ENCODE peak calls at places on chromosomes 12 and 14, in six cellular contexts. Q is endothelial cell, C is HCT116, L is fibroblast of the aortic adventitia, I is heart left ventricle, S is AG10803. O is an unnamed sample.
A peak's percentile ranks its signal among the peaks of the same experiment; 100 is the strongest.

GRCh38 chr14:64937821-64938193 is 4.7 kb downstream of the GPX2 start:
- DNase-seq in Q (no peak), C (no peak), L (peak; percentile 22), I (no peak), S (peak; percentile 8), O (peak; percentile 15)

GRCh38 chr12:8860165-8860961 is 37.9 kb downstream of the A2ML1 start:
- DNase-seq in Q (peak; percentile 46), C (peak; percentile 27), L (peak; percentile 72), I (no peak), S (peak; percentile 57), O (peak; percentile 66)

GRCh38 chr12:94100254-94100653 is 48.1 kb upstream of the PLXNC1 start:
- DNase-seq in Q (peak; percentile 9), C (no peak), L (peak; percentile 21), I (no peak), S (peak; percentile 9), O (peak; percentile 67)

GRCh38 chr14:89089330-89089729 is 264.9 kb downstream of the TTC8 start:
- DNase-seq in Q (no peak), C (no peak), L (no peak), I (no peak), S (no peak), O (no peak)

GRCh38 chr14:74349757-74350156 is 1.5 kb downstream of the VRTN start:
- DNase-seq in Q (no peak), C (no peak), L (no peak), I (no peak), S (no peak), O (no peak)

GRCh38 chr14:70168401-70168800 is 20.4 kb downstream of the SLC8A3 start:
- DNase-seq in Q (no peak), C (no peak), L (no peak), I (no peak), S (no peak), O (no peak)

GRCh38 chr14:49954171-49954631 is 61.3 kb downstream of the ARF6 start:
- DNase-seq in Q (no peak), C (no peak), L (peak; percentile 37), I (no peak), S (peak; percentile 91), O (peak; percentile 18)

GRCh38 chr14:68979722-68980552 is 835 bp upstream of the ACTN1 start:
- DNase-seq in Q (peak; percentile 38), C (no peak), L (peak; percentile 22), I (peak; percentile 75), S (peak; percentile 70), O (peak; percentile 48)

GRCh38 chr14:104202259-104203070 is 64.1 kb downstream of the KIF26A start:
- DNase-seq in Q (no peak), C (no peak), L (no peak), I (no peak), S (no peak), O (no peak)

GRCh38 chr12:10366875-10367274 is 23.0 kb downstream of the KLRK1 start:
- DNase-seq in Q (no peak), C (no peak), L (peak; percentile 53), I (no peak), S (peak; percentile 63), O (peak; percentile 59)

GRCh38 chr12:98714426-98714825 is 69.3 kb downstream of the APAF1 start:
- DNase-seq in Q (no peak), C (no peak), L (no peak), I (no peak), S (no peak), O (no peak)

GRCh38 chr12:104604070-104604994 is 147.6 kb downstream of the CHST11 start:
- DNase-seq in Q (peak; percentile 52), C (peak; percentile 89), L (peak; percentile 97), I (peak; percentile 75), S (peak; percentile 95), O (peak; percentile 99)

GRCh38 chr14:26427059-26427458 is 170.8 kb downstream of the NOVA1 start:
- DNase-seq in Q (no peak), C (no peak), L (peak; percentile 92), I (no peak), S (peak; percentile 5), O (peak; percentile 77)

GRCh38 chr12:6960291-6961277 is 9.4 kb downstream of the PTPN6 start:
- DNase-seq in Q (no peak), C (no peak), L (peak; percentile 31), I (no peak), S (peak; percentile 32), O (peak; percentile 44)

GRCh38 chr12:89892426-89892825 is 183.8 kb upstream of the ATP2B1 start:
- DNase-seq in Q (no peak), C (no peak), L (no peak), I (no peak), S (peak; percentile 52), O (peak; percentile 34)

GRCh38 chr12:89424846-89425245 is 72.5 kb upstream of the DUSP6 start:
- DNase-seq in Q (no peak), C (no peak), L (no peak), I (no peak), S (no peak), O (no peak)

GRCh38 chr12:52600475-52600874 is 788 bp downstream of the KRT72 start:
- DNase-seq in Q (no peak), C (no peak), L (no peak), I (no peak), S (no peak), O (no peak)

GRCh38 chr12:110869803-110870202 is 23.0 kb downstream of the CCDC63 start:
- DNase-seq in Q (no peak), C (no peak), L (no peak), I (no peak), S (no peak), O (no peak)
- TF ChIP-seq CTCF in Q (no peak), C (no peak), L (no peak), I (no peak), S (no peak), O (no peak)

GRCh38 chr12:13443498-13443897 is 247.0 kb downstream of the EMP1 start:
- DNase-seq in Q (no peak), C (no peak), L (no peak), I (no peak), S (no peak), O (no peak)

GRCh38 chr12:13440844-13441243 is 244.3 kb downstream of the EMP1 start:
- DNase-seq in Q (no peak), C (no peak), L (no peak), I (no peak), S (no peak), O (no peak)

GRCh38 chr12:13443028-13443427 is 246.5 kb downstream of the EMP1 start:
- DNase-seq in Q (no peak), C (no peak), L (no peak), I (no peak), S (no peak), O (no peak)

GRCh38 chr12:13444076-13444475 is 247.6 kb downstream of the EMP1 start:
- DNase-seq in Q (no peak), C (no peak), L (no peak), I (no peak), S (no peak), O (no peak)

DNA sequence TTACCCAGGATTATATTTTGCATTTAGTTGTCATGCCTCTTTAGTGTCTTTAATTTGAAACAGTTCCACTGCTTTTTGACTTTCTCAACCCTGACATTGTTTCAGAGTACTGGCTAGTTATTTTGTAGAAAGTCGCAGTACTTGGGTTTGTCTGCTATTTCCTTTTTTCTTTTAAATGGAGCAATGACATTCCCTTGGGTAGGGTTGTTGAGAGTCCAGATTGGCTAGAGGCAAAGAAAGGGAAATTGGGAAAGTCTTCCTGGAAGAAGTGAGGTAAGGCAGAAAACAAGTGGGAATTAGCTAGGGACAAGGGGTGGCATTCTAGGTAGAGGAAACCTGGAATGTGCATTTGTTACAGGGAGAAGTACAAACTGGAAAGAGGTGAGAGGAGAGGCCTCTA is 245.9 kb downstream of the EMP1 start:
- DNase-seq in Q (no peak), C (no peak), L (no peak), I (no peak), S (no peak), O (no peak)
- TF ChIP-seq CTCF in Q (no peak), C (no peak), L (no peak), I (no peak), S (no peak), O (no peak)

GRCh38 chr12:16063728-16064127 is 152.6 kb downstream of the DERA start:
- DNase-seq in Q (no peak), C (no peak), L (peak; percentile 37), I (no peak), S (peak; percentile 9), O (peak; percentile 21)
- TF ChIP-seq CTCF in Q (no peak), C (no peak), L (no peak), I (no peak), S (no peak), O (no peak)

GRCh38 chr14:57247283-57247682 is 21.4 kb downstream of the EXOC5 start:
- DNase-seq in Q (no peak), C (no peak), L (peak; percentile 5), I (no peak), S (peak; percentile 39), O (no peak)

GRCh38 chr14:57244103-57244502 is 24.6 kb downstream of the EXOC5 start:
- DNase-seq in Q (no peak), C (no peak), L (peak; percentile 7), I (no peak), S (peak; percentile 65), O (peak; percentile 17)

GRCh38 chr14:57245941-57246340 is 22.8 kb downstream of the EXOC5 start:
- DNase-seq in Q (no peak), C (no peak), L (peak; percentile 34), I (no peak), S (peak; percentile 4), O (peak; percentile 1)
- TF ChIP-seq CTCF in Q (no peak), C (no peak), L (no peak), I (no peak), S (no peak), O (no peak)

DNA sequence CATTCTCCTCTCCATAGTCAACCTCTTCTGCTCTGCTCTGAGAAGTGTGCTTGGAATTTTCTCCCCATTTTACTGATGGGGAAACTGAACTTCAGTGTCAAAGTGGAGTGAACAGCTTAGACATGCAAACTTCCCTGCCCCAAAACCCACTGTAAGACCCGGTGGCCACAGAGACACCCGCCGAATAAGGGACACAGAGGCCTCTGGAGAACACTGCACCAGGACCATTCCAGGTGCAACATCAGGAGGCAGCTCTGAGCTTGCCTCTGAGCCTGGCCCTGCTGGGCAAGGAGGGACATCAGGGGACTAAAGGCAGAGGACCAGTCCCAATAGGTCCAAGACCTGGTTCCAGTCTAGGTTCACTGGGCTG is 1.7 kb downstream of the HDAC7 start:
- DNase-seq in Q (no peak), C (no peak), L (no peak), I (no peak), S (no peak), O (no peak)
- TF ChIP-seq CTCF in Q (no peak), C (no peak), L (no peak), I (no peak), S (no peak), O (no peak)

DNA sequence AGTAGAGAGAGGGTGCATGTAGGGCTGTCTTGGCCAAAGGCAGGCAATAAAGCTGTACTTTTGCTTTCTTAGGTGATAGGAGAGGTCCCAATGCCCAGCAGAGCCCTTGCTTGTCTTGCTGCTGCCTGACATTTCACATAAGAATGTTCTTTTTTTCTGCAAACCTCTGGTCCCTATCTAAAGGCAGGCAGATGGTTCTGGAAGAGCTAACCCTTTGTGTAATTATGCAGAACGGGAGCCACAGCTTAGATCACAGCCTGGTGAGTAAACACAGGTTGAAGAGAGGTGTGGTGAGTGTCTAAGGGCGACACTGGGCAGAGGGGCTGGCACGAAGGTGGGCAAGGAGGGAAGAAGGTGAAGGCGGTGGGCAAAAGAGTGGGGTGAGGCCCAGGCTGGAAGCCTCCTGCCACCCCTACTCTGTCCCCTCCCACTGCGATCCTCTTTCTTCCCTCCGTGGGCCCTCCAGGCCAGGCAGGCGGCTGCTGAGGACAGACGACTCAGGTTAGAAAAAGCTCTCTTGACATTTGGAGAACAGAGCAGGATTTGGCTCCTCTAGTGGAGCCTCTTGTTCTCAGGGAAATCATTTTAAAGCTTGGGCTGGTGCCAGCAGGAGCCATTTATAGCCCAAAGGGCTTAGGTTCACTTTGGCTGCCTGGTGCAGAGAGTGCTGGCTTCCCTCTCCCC is 42.8 kb downstream of the PRMT8 start:
- DNase-seq in Q (no peak), C (no peak), L (peak; percentile 15), I (no peak), S (no peak), O (no peak)
- TF ChIP-seq CTCF in Q (no peak), C (no peak), L (no peak), I (no peak), S (no peak), O (no peak)